ENCODE peak calls at places on chromosomes 6 and 20, in seven cellular contexts. U is stimulated activated CD4-positive, alpha-beta T cell treated with anti-CD3 and anti-CD28 coated beads, Interleukin-1b, Interleukin-23, amount 100 ng/mL, for 48 hours; I is cardiac fibroblast; L is SHP77; C is HCT116; Q is NCI-H1105; W is HS-27A. K is an unnamed sample.

GRCh38 chr6:8041933-8042583 is 22.1 kb downstream of the BLOC1S5 start:
- DNase-seq in C (no peak), Q (no peak), I (no peak), W (no peak), L (no peak), U (no peak), K (no peak)

GRCh38 chr20:47355489-47356219 is 845 bp downstream of the ZMYND8 start:
- DNase-seq in I (no peak), L (no peak), W (no peak), C (no peak), Q (no peak), U (no peak), K (no peak)

GRCh38 chr6:82015043-82015442 is 232.5 kb downstream of the IBTK start:
- DNase-seq in W (no peak), I (peak), Q (no peak), L (no peak), C (no peak), U (no peak), K (no peak)

GRCh38 chr6:45422541-45423110 is 44.9 kb upstream of the SUPT3H start:
- DNase-seq in W (no peak), L (no peak), I (peak), C (no peak), U (peak), Q (no peak), K (no peak)

GRCh38 chr6:15793288-15793687 is 130.5 kb upstream of the DTNBP1 start:
- DNase-seq in C (no peak), L (peak), W (peak), I (no peak), U (no peak), Q (no peak), K (no peak)

GRCh38 chr6:113858067-113858604 is 991 bp downstream of the MARCKS start:
- DNase-seq in C (no peak), U (no peak), I (peak), W (no peak), Q (peak), L (peak), K (peak)

GRCh38 chr6:156164701-156165454 is 612.3 kb upstream of the ARID1B start:
- DNase-seq in U (no peak), C (no peak), Q (peak), I (no peak), W (no peak), L (no peak), K (no peak)

GRCh38 chr20:9807176-9807575 is 31.7 kb downstream of the PAK5 start:
- DNase-seq in Q (no peak), I (no peak), W (no peak), L (no peak), C (no peak), U (no peak), K (no peak)

GRCh38 chr6:127582777-127583462 is 5.9 kb downstream of the C6orf58 start:
- DNase-seq in W (peak), Q (no peak), C (peak), U (no peak), I (peak), L (no peak), K (peak)

GRCh38 chr6:159762681-159763293 is 942 bp downstream of the ACAT2 start:
- DNase-seq in I (no peak), Q (no peak), U (peak), L (no peak), C (no peak), W (no peak), K (no peak)

GRCh38 chr20:10089871-10090587 is 55.2 kb downstream of the ANKEF1 start:
- DNase-seq in U (no peak), C (no peak), Q (no peak), L (no peak), I (no peak), W (no peak), K (no peak)

GRCh38 chr6:166565084-166565651 is 21.3 kb downstream of the RAMACL start:
- DNase-seq in U (no peak), C (no peak), W (no peak), L (no peak), I (no peak), Q (no peak), K (no peak)

K was measured in PC-9.